ENCODE peak calls at places on chromosomes 13 and 19, in four cellular contexts. W is RWPE1, K is nephron progenitor cell, P is lower leg skin. O is an unnamed sample.

GRCh38 chr13:28493740-28494536 is 990 bp downstream of the FLT1 start:
- DNase-seq in W (no peak), K (peak; percentile 56), P (no peak), O (no peak)

GRCh38 chr13:44259045-44260042 is 114.3 kb upstream of the SERP2 start:
- DNase-seq in W (peak; percentile 25), K (no peak), P (peak; percentile 85), O (no peak)

GRCh38 chr13:20702530-20702929 is 969 bp upstream of the IL17D start:
- DNase-seq in W (no peak), K (no peak), P (no peak), O (no peak)

GRCh38 chr13:59982631-59983382 is 180.9 kb downstream of the DIAPH3 start:
- DNase-seq in W (no peak), K (no peak), P (no peak), O (no peak)

GRCh38 chr19:46073268-46073922 is 32.6 kb upstream of the IGFL4 start:
- DNase-seq in W (no peak), K (no peak), P (no peak), O (no peak)

GRCh38 chr19:35251456-35251855 is 2.7 kb downstream of the LSR start:
- DNase-seq in W (no peak), K (no peak), P (peak; percentile 18), O (no peak)

GRCh38 chr19:35822579-35822978 is 9.9 kb upstream of the PRODH2 start:
- DNase-seq in W (no peak), K (no peak), P (no peak), O (no peak)

GRCh38 chr13:74246398-74246975 is 112.3 kb upstream of the KLF12 start:
- DNase-seq in W (no peak), K (no peak), P (no peak), O (no peak)

GRCh38 chr19:53828531-53828930 is 4.4 kb upstream of the NLRP12 start:
- DNase-seq in W (no peak), K (no peak), P (no peak), O (no peak)

GRCh38 chr13:72651196-72651595 is 76.2 kb downstream of the MZT1 start:
- DNase-seq in W (no peak), K (no peak), P (no peak), O (no peak)

GRCh38 chr19:29576043-29576442 is 30.0 kb upstream of the POP4 start:
- DNase-seq in W (no peak), K (no peak), P (peak; percentile 54), O (no peak)

GRCh38 chr19:6429419-6430221 is 3.9 kb downstream of the SLC25A41 start:
- DNase-seq in W (no peak), K (no peak), P (no peak), O (no peak)

GRCh38 chr19:28829762-28830161 is 383.2 kb downstream of the UQCRFS1 start:
- DNase-seq in W (no peak), K (no peak), P (no peak), O (no peak)

GRCh38 chr13:34657716-34658115 is 284.4 kb upstream of the NBEA start:
- DNase-seq in W (peak; percentile 32), K (no peak), P (no peak), O (no peak)

DNA sequence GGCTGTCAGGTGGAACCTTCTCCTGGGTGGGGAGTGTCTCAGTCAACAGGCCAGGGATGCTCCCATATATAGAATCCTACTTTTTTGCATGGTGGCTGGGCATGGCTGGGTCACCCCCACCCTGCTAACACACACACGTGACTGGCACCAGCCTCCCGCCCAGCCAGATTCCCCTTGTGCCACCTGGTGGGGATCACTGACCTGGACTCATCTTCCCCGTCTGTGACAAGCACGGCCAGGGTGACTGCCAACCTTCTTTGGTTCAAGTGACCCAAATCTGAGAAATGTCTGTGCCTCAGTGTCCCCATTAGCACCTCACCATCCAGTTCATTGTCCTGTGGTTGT is 1.0 kb downstream of the PKN1 start:
- DNase-seq in W (no peak), K (no peak), P (no peak), O (no peak)
- TF ChIP-seq CTCF in W (no peak), K (no peak), P (no peak), O (no peak)

GRCh38 chr13:98397221-98397620 is 179.7 kb downstream of the STK24 start:
- DNase-seq in W (no peak), K (no peak), P (no peak), O (no peak)
- TF ChIP-seq CTCF in W (no peak), K (no peak), P (no peak), O (peak; percentile 75)

DNA sequence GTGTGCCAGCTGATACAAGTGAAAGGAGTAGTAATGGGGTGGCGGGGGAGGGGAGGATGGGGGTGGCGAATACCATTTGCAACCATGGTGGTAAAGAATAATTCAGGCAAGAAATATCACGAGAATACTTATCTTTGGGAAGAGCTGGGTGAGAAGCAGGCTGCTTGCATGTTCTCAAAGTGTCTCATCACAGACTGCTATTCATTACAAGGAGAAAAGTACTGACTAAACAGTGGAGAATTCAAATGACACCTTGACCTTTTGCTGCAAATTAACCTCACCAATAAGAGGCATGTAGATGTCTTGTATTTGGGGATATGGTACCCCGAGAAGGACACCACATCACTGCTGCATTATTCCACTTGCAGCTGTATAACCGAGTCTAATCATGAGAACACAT is 585.7 kb upstream of the GPC6 start:
- DNase-seq in W (no peak), K (no peak), P (no peak), O (no peak)
- TF ChIP-seq CTCF in W (no peak), K (no peak), P (no peak), O (no peak)

GRCh38 chr19:48405010-48405659 is 11.7 kb downstream of the GRIN2D start:
- DNase-seq in W (no peak), K (no peak), P (no peak), O (no peak)
- TF ChIP-seq CTCF in W (no peak), K (no peak), P (no peak), O (no peak)

DNA sequence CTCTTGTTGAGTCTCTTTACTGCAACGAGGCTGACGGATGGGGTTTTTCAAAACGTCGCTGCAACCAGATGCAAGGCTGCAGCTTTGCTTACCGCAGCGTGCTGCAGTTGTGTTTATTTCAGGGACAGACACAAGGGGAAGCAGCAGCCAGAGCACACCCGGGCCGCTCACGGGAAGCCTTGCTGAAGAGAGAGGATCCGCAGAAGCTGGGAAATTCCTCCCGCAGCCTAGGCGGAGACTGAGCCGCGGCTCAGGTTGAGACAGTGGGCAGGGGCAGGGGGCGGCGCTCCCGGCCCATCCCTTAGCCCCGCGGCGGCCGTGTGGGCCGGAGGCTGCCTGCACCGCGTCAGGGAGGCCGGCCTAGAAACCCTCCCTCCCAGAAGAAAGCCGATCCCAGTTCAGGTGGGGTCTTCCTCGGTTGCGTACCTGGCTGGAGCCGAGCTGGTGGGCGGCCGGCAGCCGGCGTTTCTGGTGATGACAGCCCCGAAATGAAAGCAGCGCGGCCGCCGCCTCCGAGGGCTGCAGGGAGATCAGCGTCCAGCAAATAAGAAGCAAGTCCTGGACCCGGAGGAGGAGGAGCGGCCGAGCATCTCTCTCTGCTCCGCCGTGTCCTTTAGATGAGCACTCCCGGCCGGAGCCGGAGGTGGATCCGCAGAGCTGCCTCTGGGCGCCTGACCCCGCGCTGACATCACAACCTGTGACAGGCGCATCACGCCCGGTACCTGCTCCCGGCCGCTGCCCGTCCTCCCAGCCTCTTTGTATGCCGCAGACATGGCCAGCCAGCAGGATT is at the start of gene FRY:
- DNase-seq in W (peak; percentile 38), K (peak; percentile 75), P (peak; percentile 89), O (peak; percentile 85)
- TF ChIP-seq CTCF in W (no peak), K (no peak), P (no peak), O (peak; percentile 50)

DNA sequence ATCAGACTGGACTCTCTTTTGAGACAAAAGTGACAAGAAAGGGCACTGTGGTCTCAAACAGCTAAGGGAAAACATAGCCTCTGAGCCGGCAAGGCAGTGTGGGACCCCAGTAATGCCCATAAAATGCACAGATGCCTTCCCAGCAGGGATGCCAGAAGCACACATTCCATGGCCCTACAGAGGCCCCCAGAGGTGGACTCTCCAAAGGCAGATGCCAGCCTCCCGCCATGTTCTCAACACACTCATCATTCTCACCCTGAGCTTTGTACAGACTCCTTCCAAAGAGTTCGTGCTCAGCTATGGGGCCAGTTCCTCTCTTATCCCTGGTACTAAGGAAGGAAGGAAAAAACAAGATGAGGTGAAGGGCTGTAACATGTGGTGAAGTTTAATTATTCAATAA is 67.1 kb upstream of the ATP12A start:
- DNase-seq in W (no peak), K (no peak), P (peak; percentile 48), O (no peak)
- TF ChIP-seq CTCF in W (no peak), K (no peak), P (no peak), O (no peak)

DNA sequence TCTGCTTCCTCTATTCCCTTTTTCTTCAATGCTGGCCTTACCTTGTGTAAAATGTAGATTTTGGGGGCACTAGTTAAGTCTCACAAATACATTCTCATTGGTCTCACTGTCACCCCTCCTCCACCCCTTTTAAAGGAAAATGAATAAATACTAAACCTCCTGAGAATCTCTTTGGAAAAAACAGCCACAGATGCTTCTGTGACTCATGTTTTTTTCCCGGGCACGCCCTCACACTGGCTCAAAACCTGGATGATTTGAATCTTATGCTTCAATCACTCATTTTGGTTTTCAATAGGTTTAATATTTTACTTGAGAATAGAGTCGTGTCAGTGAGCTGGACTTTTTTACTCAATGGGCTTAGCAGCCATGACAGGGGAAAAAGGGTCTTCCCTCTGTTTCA is 66.0 kb upstream of the MED4 start:
- DNase-seq in W (peak; percentile 35), K (no peak), P (peak; percentile 90), O (no peak)
- TF ChIP-seq CTCF in W (no peak), K (no peak), P (no peak), O (no peak)

GRCh38 chr19:31355330-31356289 is 6.4 kb upstream of the TSHZ3 start:
- DNase-seq in W (no peak), K (no peak), P (no peak), O (no peak)

GRCh38 chr19:31357315-31357673 is 8.1 kb upstream of the TSHZ3 start:
- DNase-seq in W (no peak), K (no peak), P (no peak), O (no peak)

GRCh38 chr19:31354919-31355318 is 5.7 kb upstream of the TSHZ3 start:
- DNase-seq in W (no peak), K (peak; percentile 31), P (no peak), O (no peak)

GRCh38 chr19:31354316-31354715 is 5.1 kb upstream of the TSHZ3 start:
- DNase-seq in W (no peak), K (no peak), P (no peak), O (no peak)

DNA sequence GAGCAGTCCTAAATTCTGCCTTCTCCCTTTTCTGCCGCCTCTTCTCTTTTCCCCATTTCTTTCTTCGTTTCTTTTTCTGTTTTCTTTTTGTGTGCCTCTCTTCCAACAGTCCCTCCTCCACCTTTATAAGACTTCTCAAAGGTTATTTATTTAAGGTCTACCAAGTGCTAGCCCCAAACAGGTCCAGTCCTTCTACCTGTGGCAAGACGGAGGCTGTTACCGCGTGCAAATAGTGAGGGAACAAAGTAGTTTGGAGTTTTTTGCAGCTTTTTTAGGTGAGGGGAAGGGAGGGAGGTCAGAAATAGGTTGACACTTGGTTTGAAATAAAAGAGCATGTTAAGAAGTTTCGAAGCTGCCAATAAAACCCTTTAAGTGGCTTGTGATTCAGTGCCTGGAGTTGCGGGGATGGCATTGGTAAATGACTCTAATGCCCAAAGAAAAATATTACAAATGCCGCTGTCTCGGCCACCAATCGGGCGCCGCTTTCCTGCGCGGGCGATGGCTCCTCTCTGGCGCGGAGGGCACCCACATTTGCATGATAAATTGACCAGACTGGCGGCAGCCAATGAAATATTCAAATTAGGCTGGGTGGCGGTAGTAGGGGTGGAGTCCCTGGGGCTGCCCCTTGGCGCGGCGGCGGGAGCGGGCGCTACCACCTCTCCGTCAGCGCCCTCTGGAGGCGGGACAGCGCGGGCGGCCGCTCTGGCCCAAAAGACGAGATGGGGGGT is 7.5 kb upstream of the TSHZ3 start:
- DNase-seq in W (no peak), K (peak; percentile 60), P (no peak), O (no peak)
- TF ChIP-seq CTCF in W (no peak), K (peak; percentile 49), P (no peak), O (peak; percentile 79)

O was measured in chondrocyte.